ENCODE peak calls at places on chromosomes 2 and 18, in ten cellular contexts. A, Z, Q, L, R, I, K, J, M and D are unnamed samples.

GRCh38 chr2:34306745-34307144 is 707.6 kb upstream of the FAM98A start:
- DNase-seq in A (no peak), Z (no peak), Q (no peak), L (no peak), R (no peak), I (no peak), K (no peak), J (no peak), M (no peak), D (no peak)

GRCh38 chr2:174914894-174915760 is 90.1 kb downstream of the CHN1 start:
- DNase-seq in A (peak), Z (no peak), Q (no peak), L (no peak), R (no peak), I (no peak), K (peak), J (no peak), M (no peak), D (no peak)

GRCh38 chr18:68400889-68401288 is 314.0 kb downstream of the TMX3 start:
- DNase-seq in A (no peak), Z (no peak), Q (no peak), L (no peak), R (no peak), I (no peak), K (no peak), J (no peak), M (no peak), D (no peak)

GRCh38 chr2:151657667-151658076 is 76.6 kb downstream of the NEB start:
- DNase-seq in A (no peak), Z (no peak), Q (no peak), L (no peak), R (no peak), I (no peak), K (no peak), J (no peak), M (no peak), D (no peak)

GRCh38 chr2:64124571-64124970 is 19.6 kb downstream of the PELI1 start:
- DNase-seq in A (no peak), Z (no peak), Q (no peak), L (no peak), R (no peak), I (no peak), K (no peak), J (no peak), M (no peak), D (no peak)

GRCh38 chr2:200056105-200056504 is 100.7 kb downstream of the MAIP1 start:
- DNase-seq in A (no peak), Z (no peak), Q (no peak), L (no peak), R (no peak), I (no peak), K (no peak), J (no peak), M (no peak), D (no peak)

GRCh38 chr2:239279508-239280295 is 121.1 kb downstream of the HDAC4 start:
- DNase-seq in A (no peak), Z (no peak), Q (no peak), L (no peak), R (no peak), I (no peak), K (no peak), J (no peak), M (no peak), D (no peak)

GRCh38 chr2:95375532-95376221 is 26.8 kb upstream of the FAHD2A start:
- DNase-seq in A (no peak), Z (no peak), Q (no peak), L (no peak), R (no peak), I (no peak), K (no peak), J (no peak), M (no peak), D (no peak)

GRCh38 chr2:181785677-181786344 is 105.5 kb upstream of the NEUROD1 start:
- DNase-seq in A (no peak), Z (no peak), Q (no peak), L (peak), R (no peak), I (no peak), K (no peak), J (no peak), M (peak), D (no peak)

GRCh38 chr2:61855178-61855523 is 1.3 kb upstream of the FAM161A start:
- DNase-seq in A (no peak), Z (peak), Q (no peak), L (no peak), R (no peak), I (no peak), K (no peak), J (no peak), M (peak), D (peak)

GRCh38 chr2:165863816-165864221 is 69.8 kb upstream of the GALNT3 start:
- DNase-seq in A (no peak), Z (no peak), Q (peak), L (no peak), R (peak), I (no peak), K (peak), J (no peak), M (no peak), D (no peak)

GRCh38 chr2:192208848-192209247 is 14.1 kb upstream of the TMEFF2 start:
- DNase-seq in A (no peak), Z (no peak), Q (no peak), L (no peak), R (no peak), I (no peak), K (no peak), J (no peak), M (no peak), D (no peak)

GRCh38 chr2:98039085-98039756 is 43.5 kb upstream of the TMEM131 start:
- DNase-seq in A (no peak), Z (no peak), Q (peak), L (no peak), R (no peak), I (no peak), K (no peak), J (no peak), M (no peak), D (no peak)

GRCh38 chr2:27019459-27020336 is 13.1 kb upstream of the TMEM214 start:
- DNase-seq in A (no peak), Z (no peak), Q (no peak), L (no peak), R (no peak), I (no peak), K (no peak), J (no peak), M (no peak), D (no peak)

GRCh38 chr18:51197661-51198424 is at the start of gene MEX3C:
- DNase-seq in A (peak), Z (peak), Q (peak), L (peak), R (peak), I (peak), K (peak), J (peak), M (peak), D (peak)

GRCh38 chr2:240236217-240237111 is 96.0 kb upstream of the OTOS start:
- DNase-seq in A (peak), Z (peak), Q (no peak), L (no peak), R (no peak), I (no peak), K (peak), J (no peak), M (no peak), D (no peak)

GRCh38 chr18:58239879-58240278 is 195.9 kb downstream of the NEDD4L start:
- DNase-seq in A (no peak), Z (no peak), Q (no peak), L (no peak), R (no peak), I (no peak), K (peak), J (peak), M (peak), D (no peak)

GRCh38 chr18:31617029-31617717 is 25.5 kb downstream of the TTR start:
- DNase-seq in A (no peak), Z (no peak), Q (no peak), L (no peak), R (no peak), I (no peak), K (no peak), J (no peak), M (no peak), D (no peak)

GRCh38 chr2:209474960-209475359 is 51.1 kb downstream of the MAP2 start:
- DNase-seq in A (no peak), Z (no peak), Q (no peak), L (no peak), R (no peak), I (no peak), K (no peak), J (no peak), M (no peak), D (no peak)